ENCODE peak calls at places on chromosomes 12 and 14, in eight cellular contexts. L is H9, J is nephron progenitor cell, H is HCT116, N is brain microvascular endothelial cell, M is epithelial cell of esophagus, A is AG09319, F is SK-N-SH. Z is an unnamed sample.

GRCh38 chr14:88929656-88930436 is 105.4 kb downstream of the TTC8 start:
- DNase-seq in L (peak; percentile 36), J (no peak), H (no peak), N (no peak), M (no peak), A (no peak), F (no peak), Z (no peak)

GRCh38 chr14:95156153-95156764 is 1.1 kb downstream of the DICER1 start:
- DNase-seq in L (no peak), J (no peak), H (no peak), N (peak; percentile 18), M (peak; percentile 27), A (no peak), F (no peak), Z (no peak)

GRCh38 chr14:68232643-68233055 is 413.1 kb downstream of the RAD51B start:
- DNase-seq in L (no peak), J (no peak), H (peak; percentile 82), N (peak; percentile 99), M (peak; percentile 98), A (peak; percentile 87), F (no peak), Z (no peak)

GRCh38 chr12:46303039-46303666 is 34.3 kb upstream of the SLC38A1 start:
- DNase-seq in L (no peak), J (no peak), H (peak; percentile 18), N (peak; percentile 6), M (peak; percentile 67), A (no peak), F (peak; percentile 54), Z (no peak)

GRCh38 chr12:12736759-12737676 is 19.9 kb downstream of the CDKN1B start:
- DNase-seq in L (no peak), J (no peak), H (no peak), N (no peak), M (peak; percentile 51), A (no peak), F (peak; percentile 73), Z (no peak)

GRCh38 chr14:93936245-93936644 is 9.1 kb downstream of the FAM181A start:
- DNase-seq in L (peak; percentile 59), J (no peak), H (no peak), N (no peak), M (peak; percentile 61), A (no peak), F (peak; percentile 61), Z (no peak)

GRCh38 chr12:11727133-11727664 is 77.7 kb downstream of the ETV6 start:
- DNase-seq in L (no peak), J (no peak), H (no peak), N (no peak), M (no peak), A (no peak), F (no peak), Z (no peak)

GRCh38 chr14:97618917-97619690 is 821.9 kb downstream of the VRK1 start:
- DNase-seq in L (no peak), J (no peak), H (no peak), N (no peak), M (no peak), A (no peak), F (no peak), Z (no peak)

GRCh38 chr12:68521321-68521839 is 89.3 kb upstream of the RAP1B start:
- DNase-seq in L (no peak), J (no peak), H (no peak), N (peak; percentile 78), M (peak; percentile 59), A (peak; percentile 53), F (peak; percentile 27), Z (no peak)

GRCh38 chr12:20366776-20367409 is 1.4 kb upstream of the PDE3A start:
- DNase-seq in L (no peak), J (no peak), H (no peak), N (no peak), M (no peak), A (no peak), F (peak; percentile 39), Z (no peak)

GRCh38 chr12:20368653-20369163 is 371 bp downstream of the PDE3A start:
- DNase-seq in L (peak; percentile 57), J (peak; percentile 59), H (no peak), N (peak; percentile 45), M (peak; percentile 10), A (no peak), F (peak; percentile 72), Z (no peak)

GRCh38 chr12:20370001-20370381 is 1.7 kb downstream of the PDE3A start:
- DNase-seq in L (peak; percentile 76), J (no peak), H (no peak), N (peak; percentile 20), M (no peak), A (no peak), F (peak; percentile 31), Z (no peak)

GRCh38 chr12:20369164-20370000 is 1.0 kb downstream of the PDE3A start:
- DNase-seq in L (peak; percentile 75), J (peak; percentile 73), H (no peak), N (peak; percentile 70), M (peak; percentile 26), A (no peak), F (peak; percentile 74), Z (peak; percentile 27)

DNA sequence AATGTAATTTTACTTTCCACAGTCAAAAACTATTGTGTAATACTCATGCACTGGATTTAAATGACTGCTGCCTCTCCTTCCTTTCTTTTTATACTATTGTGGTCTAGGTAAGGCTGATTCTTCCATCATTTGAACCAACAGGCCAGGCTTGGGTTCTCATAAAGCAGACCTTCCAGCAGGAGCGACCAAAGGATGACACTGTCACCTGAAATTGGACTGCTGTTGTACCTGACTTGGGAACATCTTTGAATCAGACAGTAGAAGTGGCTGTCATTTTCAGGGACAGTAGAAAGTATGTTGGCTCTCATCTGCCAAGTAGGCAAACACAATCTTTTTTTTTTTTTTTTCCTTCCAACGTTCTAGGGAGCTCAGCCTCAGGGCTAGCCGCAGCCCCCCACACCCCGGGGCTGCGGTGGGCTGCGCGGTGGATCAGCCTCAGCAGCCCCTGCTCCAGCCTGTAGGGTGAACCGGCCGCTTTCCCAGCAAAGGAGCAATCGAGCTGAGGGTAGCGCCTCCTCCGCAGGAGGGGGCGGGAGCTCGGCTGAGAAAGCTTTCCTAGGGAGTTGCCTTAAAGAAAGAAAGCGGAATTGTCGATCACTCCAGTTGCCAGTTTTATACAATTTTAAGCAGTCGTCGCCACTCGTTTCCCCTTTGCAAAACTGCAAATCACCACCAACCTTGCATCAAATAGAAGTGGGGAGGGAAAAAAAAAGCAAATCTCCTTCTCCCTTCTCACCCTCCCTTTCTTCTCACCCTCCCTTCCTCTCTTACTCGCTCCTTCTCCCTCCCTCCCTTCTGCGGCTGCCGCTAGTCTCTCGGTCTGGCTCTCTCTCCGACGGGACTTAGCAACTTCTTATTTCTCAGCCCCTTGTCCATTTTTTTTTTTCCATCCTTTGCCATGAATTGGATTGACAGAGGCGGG is at the start of gene PDE3A:
- DNase-seq in L (peak; percentile 89), J (peak; percentile 75), H (peak; percentile 39), N (peak; percentile 82), M (peak; percentile 32), A (no peak), F (peak; percentile 80), Z (no peak)
- TF ChIP-seq CTCF in L (peak; percentile 44), J (peak; percentile 12), H (no peak), N (peak; percentile 51), M (no peak), A (peak; percentile 11), F (peak; percentile 41), Z (no peak)

GRCh38 chr14:106879241-106879640 is 1352.9 kb downstream of the TMEM121 start:
- DNase-seq in L (no peak), J (no peak), H (peak; percentile 10), N (no peak), M (no peak), A (no peak), F (peak; percentile 53), Z (no peak)
- TF ChIP-seq CTCF in L (peak; percentile 26), J (no peak), H (peak; percentile 49), N (peak; percentile 39), M (no peak), A (no peak), F (peak; percentile 61), Z (no peak)

GRCh38 chr12:90905691-90906370 is 49.1 kb downstream of the CCER1 start:
- DNase-seq in L (no peak), J (no peak), H (no peak), N (no peak), M (peak; percentile 87), A (no peak), F (no peak), Z (no peak)

GRCh38 chr12:90910958-90911357 is 44.0 kb downstream of the CCER1 start:
- DNase-seq in L (no peak), J (no peak), H (no peak), N (peak; percentile 67), M (peak; percentile 19), A (no peak), F (no peak), Z (no peak)

GRCh38 chr12:90908465-90908864 is 46.5 kb downstream of the CCER1 start:
- DNase-seq in L (no peak), J (no peak), H (no peak), N (peak; percentile 90), M (peak; percentile 44), A (peak; percentile 11), F (no peak), Z (no peak)

DNA sequence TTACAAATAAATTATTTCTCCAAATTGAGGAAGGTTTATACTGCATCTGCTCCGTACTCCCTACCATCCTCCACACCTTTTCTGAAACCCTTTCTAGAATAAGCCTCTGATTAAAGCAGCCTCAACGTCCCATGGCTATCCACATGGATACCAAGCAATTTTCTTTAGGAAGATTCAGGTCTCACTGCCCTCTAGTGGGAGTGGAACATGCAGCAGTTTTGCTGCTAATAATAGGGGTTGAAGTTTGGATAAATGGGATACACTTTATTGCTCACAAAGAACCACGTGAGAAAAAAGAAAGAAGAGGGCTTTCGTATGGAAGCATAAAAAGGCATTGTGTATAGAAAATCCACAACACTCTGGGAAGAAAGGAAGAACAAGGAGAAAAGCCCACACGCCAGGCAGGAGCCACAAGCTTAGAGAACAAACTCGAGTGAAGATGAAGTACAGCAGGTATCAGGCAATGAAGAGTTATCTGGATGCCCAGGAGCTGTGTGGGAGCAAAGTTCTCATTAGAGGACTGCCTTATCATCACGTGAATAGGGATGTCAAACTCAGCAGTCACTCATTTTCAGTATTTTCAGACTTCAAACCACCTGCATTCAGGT is 45.8 kb downstream of the CCER1 start:
- DNase-seq in L (peak; percentile 37), J (peak; percentile 30), H (peak; percentile 38), N (peak; percentile 68), M (peak; percentile 59), A (no peak), F (peak; percentile 17), Z (no peak)
- TF ChIP-seq CTCF in L (peak; percentile 83), J (peak; percentile 72), H (peak; percentile 78), N (peak; percentile 84), M (peak; percentile 89), A (peak; percentile 67), F (peak; percentile 92), Z (no peak)

DNA sequence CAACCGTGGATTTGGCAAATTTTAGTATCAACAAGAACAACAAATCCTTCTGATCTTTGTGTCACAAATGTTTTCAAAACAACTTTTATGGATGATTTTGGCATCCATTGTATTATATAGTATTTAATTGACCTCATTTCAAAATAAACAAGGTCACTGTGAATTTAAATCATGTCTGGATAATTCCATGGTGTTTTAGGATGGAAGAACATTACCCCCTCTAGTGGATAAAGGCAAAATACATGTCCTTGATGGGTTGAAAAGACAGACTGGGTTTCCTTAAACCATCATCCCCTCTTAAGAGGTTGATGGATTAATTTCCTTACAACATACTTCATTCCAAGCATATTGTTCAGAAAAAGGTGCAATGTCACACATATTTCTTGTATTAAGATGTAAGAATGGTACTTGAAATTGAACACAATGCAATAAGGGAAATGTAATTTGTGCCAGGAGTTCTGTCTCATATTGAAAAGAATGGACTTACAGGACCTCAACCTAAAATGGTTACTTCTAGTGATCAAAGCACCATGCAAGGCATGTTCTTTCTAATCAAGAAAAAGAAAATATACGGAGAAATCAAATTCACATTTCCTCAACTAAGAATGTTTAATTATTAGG is 352.0 kb downstream of the BCAT1 start:
- DNase-seq in L (no peak), J (no peak), H (no peak), N (no peak), M (peak; percentile 54), A (peak; percentile 3), F (peak; percentile 59), Z (no peak)
- TF ChIP-seq CTCF in L (peak; percentile 83), J (peak; percentile 75), H (peak; percentile 32), N (peak; percentile 51), M (peak; percentile 64), A (peak; percentile 70), F (peak; percentile 85), Z (peak; percentile 48)

Z was measured in omental fat pad.